ENCODE peak calls at places on chromosomes 5 and 9, in eight cellular contexts. One of them, this sample, is unnamed.
A peak's percentile ranks its signal among the peaks of the same experiment; 100 is the strongest.

GRCh38 chr5:1012316-1012841 is 3.8 kb downstream of the NKD2 start:
- DNase-seq in HFF-Myc: no peak
- DNase-seq in heart left ventricle: peak; percentile 16
- DNase-seq in lower leg skin: no peak
- DNase-seq in cardiac muscle cell: no peak
- DNase-seq in choroid plexus epithelial cell: no peak
- DNase-seq in epithelial cell of esophagus: no peak
- DNase-seq in thoracic aorta: no peak
- DNase-seq in this sample: no peak

GRCh38 chr9:124222918-124223720 is 34.6 kb upstream of the NEK6 start:
- DNase-seq in epithelial cell of esophagus: peak; percentile 44
- DNase-seq in HFF-Myc: no peak
- DNase-seq in cardiac muscle cell: no peak
- DNase-seq in thoracic aorta: peak; percentile 43
- DNase-seq in lower leg skin: peak; percentile 93
- DNase-seq in choroid plexus epithelial cell: peak; percentile 52
- DNase-seq in heart left ventricle: peak; percentile 89
- DNase-seq in this sample: no peak

GRCh38 chr5:1807479-1808185 is 6.4 kb downstream of the NDUFS6 start:
- DNase-seq in HFF-Myc: no peak
- DNase-seq in cardiac muscle cell: no peak
- DNase-seq in choroid plexus epithelial cell: no peak
- DNase-seq in heart left ventricle: no peak
- DNase-seq in epithelial cell of esophagus: no peak
- DNase-seq in thoracic aorta: no peak
- DNase-seq in lower leg skin: no peak
- DNase-seq in this sample: no peak

GRCh38 chr5:141958773-141959172 is 771 bp upstream of the PCDH12 start:
- DNase-seq in cardiac muscle cell: no peak
- DNase-seq in choroid plexus epithelial cell: no peak
- DNase-seq in heart left ventricle: peak; percentile 67
- DNase-seq in thoracic aorta: no peak
- DNase-seq in lower leg skin: peak; percentile 85
- DNase-seq in epithelial cell of esophagus: peak; percentile 68
- DNase-seq in HFF-Myc: no peak
- DNase-seq in this sample: no peak

GRCh38 chr9:29958469-29958868 is 2385.2 kb upstream of the C9orf72 start:
- DNase-seq in lower leg skin: no peak
- DNase-seq in thoracic aorta: no peak
- DNase-seq in cardiac muscle cell: no peak
- DNase-seq in epithelial cell of esophagus: no peak
- DNase-seq in HFF-Myc: no peak
- DNase-seq in heart left ventricle: no peak
- DNase-seq in choroid plexus epithelial cell: no peak
- DNase-seq in this sample: no peak

GRCh38 chr9:74887041-74887980 is at the start of gene TRPM6:
- DNase-seq in HFF-Myc: peak; percentile 32
- DNase-seq in cardiac muscle cell: peak; percentile 74
- DNase-seq in thoracic aorta: peak; percentile 21
- DNase-seq in heart left ventricle: peak; percentile 88
- DNase-seq in epithelial cell of esophagus: peak; percentile 84
- DNase-seq in choroid plexus epithelial cell: peak; percentile 80
- DNase-seq in lower leg skin: peak; percentile 96
- DNase-seq in this sample: no peak

GRCh38 chr5:55850839-55851674 is at the start of gene IL31RA:
- DNase-seq in lower leg skin: no peak
- DNase-seq in heart left ventricle: no peak
- DNase-seq in choroid plexus epithelial cell: peak; percentile 95
- DNase-seq in cardiac muscle cell: no peak
- DNase-seq in thoracic aorta: no peak
- DNase-seq in HFF-Myc: peak; percentile 59
- DNase-seq in epithelial cell of esophagus: peak; percentile 89
- DNase-seq in this sample: no peak

GRCh38 chr5:156396063-156396829 is 69.3 kb downstream of the SGCD start:
- DNase-seq in cardiac muscle cell: no peak
- DNase-seq in lower leg skin: no peak
- DNase-seq in choroid plexus epithelial cell: peak; percentile 34
- DNase-seq in thoracic aorta: no peak
- DNase-seq in heart left ventricle: no peak
- DNase-seq in epithelial cell of esophagus: peak; percentile 4
- DNase-seq in HFF-Myc: no peak
- DNase-seq in this sample: no peak

GRCh38 chr9:88234114-88234513 is 95.8 kb upstream of the SPATA31C2 start:
- DNase-seq in epithelial cell of esophagus: no peak
- DNase-seq in thoracic aorta: no peak
- DNase-seq in choroid plexus epithelial cell: no peak
- DNase-seq in HFF-Myc: no peak
- DNase-seq in heart left ventricle: no peak
- DNase-seq in lower leg skin: no peak
- DNase-seq in cardiac muscle cell: no peak
- DNase-seq in this sample: no peak

GRCh38 chr5:173463207-173463606 is 135.0 kb upstream of the STC2 start:
- DNase-seq in HFF-Myc: no peak
- DNase-seq in thoracic aorta: no peak
- DNase-seq in heart left ventricle: no peak
- DNase-seq in choroid plexus epithelial cell: no peak
- DNase-seq in cardiac muscle cell: no peak
- DNase-seq in lower leg skin: no peak
- DNase-seq in epithelial cell of esophagus: no peak
- DNase-seq in this sample: no peak

GRCh38 chr5:1406681-1407640 is 38.3 kb downstream of the SLC6A3 start:
- DNase-seq in choroid plexus epithelial cell: no peak
- DNase-seq in cardiac muscle cell: no peak
- DNase-seq in heart left ventricle: no peak
- DNase-seq in HFF-Myc: no peak
- DNase-seq in thoracic aorta: no peak
- DNase-seq in lower leg skin: no peak
- DNase-seq in epithelial cell of esophagus: no peak
- DNase-seq in this sample: no peak

GRCh38 chr9:69131682-69132081 is 42.4 kb upstream of the TJP2 start:
- DNase-seq in lower leg skin: no peak
- DNase-seq in cardiac muscle cell: no peak
- DNase-seq in choroid plexus epithelial cell: peak; percentile 86
- DNase-seq in epithelial cell of esophagus: peak; percentile 97
- DNase-seq in heart left ventricle: no peak
- DNase-seq in thoracic aorta: peak; percentile 40
- DNase-seq in HFF-Myc: peak; percentile 65
- DNase-seq in this sample: no peak

GRCh38 chr9:122334916-122335315 is 35.9 kb upstream of the PTGS1 start:
- DNase-seq in choroid plexus epithelial cell: peak; percentile 49
- DNase-seq in heart left ventricle: no peak
- DNase-seq in lower leg skin: no peak
- DNase-seq in HFF-Myc: no peak
- DNase-seq in epithelial cell of esophagus: no peak
- DNase-seq in thoracic aorta: no peak
- DNase-seq in cardiac muscle cell: no peak
- DNase-seq in this sample: no peak

GRCh38 chr9:76159288-76159926 is 234.8 kb downstream of the RFK start:
- DNase-seq in lower leg skin: no peak
- DNase-seq in thoracic aorta: no peak
- DNase-seq in choroid plexus epithelial cell: no peak
- DNase-seq in heart left ventricle: no peak
- DNase-seq in HFF-Myc: no peak
- DNase-seq in cardiac muscle cell: no peak
- DNase-seq in epithelial cell of esophagus: no peak
- DNase-seq in this sample: no peak

GRCh38 chr9:124475158-124475867 is 25.1 kb downstream of the ADGRD2 start:
- DNase-seq in HFF-Myc: no peak
- DNase-seq in lower leg skin: no peak
- DNase-seq in epithelial cell of esophagus: no peak
- DNase-seq in choroid plexus epithelial cell: no peak
- DNase-seq in thoracic aorta: no peak
- DNase-seq in cardiac muscle cell: no peak
- DNase-seq in heart left ventricle: no peak
- DNase-seq in this sample: no peak

GRCh38 chr9:131590907-131591844 is 45.9 kb downstream of the PRRT1B start:
- DNase-seq in lower leg skin: peak; percentile 93
- DNase-seq in HFF-Myc: peak; percentile 48
- DNase-seq in epithelial cell of esophagus: peak; percentile 78
- DNase-seq in choroid plexus epithelial cell: peak; percentile 86
- DNase-seq in cardiac muscle cell: peak; percentile 85
- DNase-seq in thoracic aorta: peak; percentile 42
- DNase-seq in heart left ventricle: peak; percentile 85
- DNase-seq in this sample: peak; percentile 80

GRCh38 chr5:60843693-60844428 is at the start of gene ELOVL7:
- DNase-seq in HFF-Myc: no peak
- DNase-seq in choroid plexus epithelial cell: peak; percentile 32
- DNase-seq in thoracic aorta: no peak
- DNase-seq in cardiac muscle cell: peak; percentile 88
- DNase-seq in heart left ventricle: no peak
- DNase-seq in epithelial cell of esophagus: peak; percentile 92
- DNase-seq in lower leg skin: no peak
- DNase-seq in this sample: peak; percentile 83

GRCh38 chr9:17799383-17799782 is 220.5 kb downstream of the SH3GL2 start:
- DNase-seq in HFF-Myc: no peak
- DNase-seq in heart left ventricle: no peak
- DNase-seq in thoracic aorta: no peak
- DNase-seq in lower leg skin: no peak
- DNase-seq in epithelial cell of esophagus: peak; percentile 10
- DNase-seq in cardiac muscle cell: no peak
- DNase-seq in choroid plexus epithelial cell: peak; percentile 39
- DNase-seq in this sample: no peak

GRCh38 chr9:27382308-27382707 is 85.4 kb upstream of the EQTN start:
- DNase-seq in HFF-Myc: no peak
- DNase-seq in cardiac muscle cell: no peak
- DNase-seq in choroid plexus epithelial cell: no peak
- DNase-seq in lower leg skin: no peak
- DNase-seq in epithelial cell of esophagus: peak; percentile 60
- DNase-seq in thoracic aorta: no peak
- DNase-seq in heart left ventricle: no peak
- DNase-seq in this sample: no peak

GRCh38 chr9:113622600-113623400 is 159.3 kb downstream of the RGS3 start:
- DNase-seq in HFF-Myc: no peak
- DNase-seq in choroid plexus epithelial cell: peak; percentile 97
- DNase-seq in thoracic aorta: no peak
- DNase-seq in epithelial cell of esophagus: peak; percentile 64
- DNase-seq in lower leg skin: peak; percentile 81
- DNase-seq in heart left ventricle: peak; percentile 61
- DNase-seq in cardiac muscle cell: peak; percentile 55
- DNase-seq in this sample: peak; percentile 18

GRCh38 chr5:102106599-102106998 is 189.5 kb downstream of the SLCO4C1 start:
- DNase-seq in cardiac muscle cell: no peak
- DNase-seq in HFF-Myc: no peak
- DNase-seq in epithelial cell of esophagus: peak; percentile 4
- DNase-seq in heart left ventricle: no peak
- DNase-seq in thoracic aorta: no peak
- DNase-seq in choroid plexus epithelial cell: no peak
- DNase-seq in lower leg skin: no peak
- DNase-seq in this sample: no peak

GRCh38 chr5:57960569-57960968 is 478.0 kb upstream of the ACTBL2 start:
- DNase-seq in cardiac muscle cell: no peak
- DNase-seq in thoracic aorta: no peak
- DNase-seq in lower leg skin: no peak
- DNase-seq in epithelial cell of esophagus: no peak
- DNase-seq in HFF-Myc: no peak
- DNase-seq in choroid plexus epithelial cell: no peak
- DNase-seq in heart left ventricle: no peak
- DNase-seq in this sample: no peak

GRCh38 chr9:33719581-33720374 is 75.6 kb upstream of the PRSS3 start:
- DNase-seq in lower leg skin: no peak
- DNase-seq in thoracic aorta: no peak
- DNase-seq in HFF-Myc: no peak
- DNase-seq in epithelial cell of esophagus: peak; percentile 40
- DNase-seq in choroid plexus epithelial cell: peak; percentile 17
- DNase-seq in heart left ventricle: peak; percentile 31
- DNase-seq in cardiac muscle cell: peak; percentile 29
- DNase-seq in this sample: peak; percentile 56

DNA sequence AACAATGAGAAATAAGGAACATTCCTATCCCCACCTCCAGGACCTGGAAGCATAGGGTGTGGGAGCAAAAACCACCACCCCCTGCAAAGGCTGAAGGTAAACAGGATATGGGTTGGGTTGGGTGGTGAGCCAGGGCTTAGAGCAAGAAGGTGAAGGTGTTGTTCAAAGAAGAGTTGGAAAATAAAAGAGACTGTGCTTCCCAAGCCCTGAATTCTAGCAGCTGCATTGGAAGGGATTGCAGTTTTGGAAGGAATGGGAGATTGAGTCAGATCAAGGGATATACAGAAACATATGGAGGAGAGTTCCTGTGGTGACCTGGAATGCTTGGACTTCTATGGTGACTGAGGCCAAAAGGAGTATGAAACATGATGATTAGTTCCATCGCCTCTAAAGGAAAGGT is 24.7 kb upstream of the MTAP start:
- DNase-seq in heart left ventricle: no peak
- DNase-seq in epithelial cell of esophagus: peak; percentile 66
- DNase-seq in lower leg skin: no peak
- DNase-seq in HFF-Myc: peak; percentile 78
- DNase-seq in cardiac muscle cell: no peak
- DNase-seq in choroid plexus epithelial cell: peak; percentile 71
- DNase-seq in thoracic aorta: no peak
- DNase-seq in this sample: no peak
- H3K4me3 ChIP-seq in heart left ventricle: no peak overlapping the region
- H3K4me3 ChIP-seq in epithelial cell of esophagus: no peak overlapping the region
- H3K4me3 ChIP-seq in lower leg skin: no peak overlapping the region
- H3K4me3 ChIP-seq in HFF-Myc: no peak overlapping the region
- H3K4me3 ChIP-seq in cardiac muscle cell: no peak overlapping the region
- H3K4me3 ChIP-seq in choroid plexus epithelial cell: no peak overlapping the region
- H3K4me3 ChIP-seq in thoracic aorta: no peak overlapping the region
- H3K4me3 ChIP-seq in this sample: no peak overlapping the region

GRCh38 chr5:143957455-143957854 is 145.5 kb downstream of the HMHB1 start:
- DNase-seq in thoracic aorta: no peak
- DNase-seq in cardiac muscle cell: no peak
- DNase-seq in HFF-Myc: no peak
- DNase-seq in choroid plexus epithelial cell: no peak
- DNase-seq in lower leg skin: no peak
- DNase-seq in heart left ventricle: no peak
- DNase-seq in epithelial cell of esophagus: no peak
- DNase-seq in this sample: no peak
- TF ChIP-seq CTCF in thoracic aorta: no peak
- TF ChIP-seq CTCF in cardiac muscle cell: peak; percentile 44
- TF ChIP-seq CTCF in HFF-Myc: peak; percentile 24
- TF ChIP-seq CTCF in choroid plexus epithelial cell: peak; percentile 62
- TF ChIP-seq CTCF in lower leg skin: no peak
- TF ChIP-seq CTCF in heart left ventricle: no peak
- TF ChIP-seq CTCF in epithelial cell of esophagus: peak; percentile 41
- TF ChIP-seq CTCF in this sample: peak; percentile 35

DNA sequence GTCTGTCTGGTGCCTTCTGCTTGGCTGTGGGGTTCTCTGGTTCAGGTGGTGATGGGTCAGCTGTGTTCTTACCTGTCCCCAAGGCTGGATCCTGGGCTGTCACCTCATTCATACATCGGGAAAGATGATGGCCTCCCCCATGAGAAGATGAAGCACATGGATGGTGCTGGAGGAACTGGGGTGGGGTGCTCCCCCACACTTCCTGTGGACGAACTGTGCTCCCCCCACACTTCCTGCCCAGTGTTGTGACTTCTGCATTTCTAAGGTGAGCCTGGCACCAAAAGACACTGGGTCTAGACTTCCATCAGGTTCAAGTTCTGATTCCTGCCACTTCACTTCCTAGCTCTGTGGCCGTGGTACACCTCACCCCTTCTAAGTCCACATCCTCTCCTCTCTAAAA is 4.3 kb upstream of the SURF6 start:
- DNase-seq in choroid plexus epithelial cell: no peak
- DNase-seq in HFF-Myc: no peak
- DNase-seq in thoracic aorta: no peak
- DNase-seq in lower leg skin: no peak
- DNase-seq in epithelial cell of esophagus: no peak
- DNase-seq in cardiac muscle cell: no peak
- DNase-seq in heart left ventricle: peak; percentile 28
- DNase-seq in this sample: no peak
- H3K4me3 ChIP-seq in choroid plexus epithelial cell: no peak overlapping the region
- H3K4me3 ChIP-seq in HFF-Myc: no peak overlapping the region
- H3K4me3 ChIP-seq in thoracic aorta: no peak overlapping the region
- H3K4me3 ChIP-seq in lower leg skin: no peak overlapping the region
- H3K4me3 ChIP-seq in epithelial cell of esophagus: no peak overlapping the region
- H3K4me3 ChIP-seq in cardiac muscle cell: no peak overlapping the region
- H3K4me3 ChIP-seq in heart left ventricle: no peak overlapping the region
- H3K4me3 ChIP-seq in this sample: no peak overlapping the region

GRCh38 chr5:136474466-136474865 is 109.1 kb upstream of the TRPC7 start:
- DNase-seq in HFF-Myc: no peak
- DNase-seq in cardiac muscle cell: no peak
- DNase-seq in choroid plexus epithelial cell: no peak
- DNase-seq in epithelial cell of esophagus: no peak
- DNase-seq in thoracic aorta: no peak
- DNase-seq in lower leg skin: no peak
- DNase-seq in heart left ventricle: no peak
- DNase-seq in this sample: no peak
- TF ChIP-seq CTCF in HFF-Myc: no peak
- TF ChIP-seq CTCF in cardiac muscle cell: no peak
- TF ChIP-seq CTCF in choroid plexus epithelial cell: no peak
- TF ChIP-seq CTCF in epithelial cell of esophagus: no peak
- TF ChIP-seq CTCF in thoracic aorta: no peak
- TF ChIP-seq CTCF in lower leg skin: no peak
- TF ChIP-seq CTCF in heart left ventricle: no peak
- TF ChIP-seq CTCF in this sample: no peak